ENCODE peak calls at places on chromosomes 12 and 14, in five cellular contexts. S is body of pancreas; F is heart left ventricle; D is CD8-positive, alpha-beta T cell; H is cardiac muscle cell. G is an unnamed sample. For H3K27me3, the result is how much of the 10 kb centered on the place peaks cover.

GRCh38 chr14:36967892-36968555 is 204.4 kb downstream of the SLC25A21 start:
- DNase-seq in F (no peak), D (no peak), H (no peak), S (no peak), G (no peak)

GRCh38 chr12:15208871-15209656 is 12.2 kb downstream of the RERG start:
- DNase-seq in H (no peak), D (no peak), F (no peak), S (no peak), G (no peak)

GRCh38 chr14:58167057-58167456 is 15.0 kb upstream of the ARMH4 start:
- DNase-seq in F (no peak), H (no peak), D (no peak), S (no peak), G (no peak)

GRCh38 chr14:92531151-92531873 is 17.7 kb downstream of the RIN3 start:
- DNase-seq in F (no peak), D (peak), H (no peak), S (no peak), G (no peak)

GRCh38 chr12:109310247-109311125 is 1.4 kb upstream of the FOXN4 start:
- DNase-seq in D (no peak), H (no peak), S (no peak), F (no peak), G (no peak)

GRCh38 chr12:107319536-107320030 is 226.2 kb upstream of the CRY1 start:
- DNase-seq in H (peak), S (no peak), F (peak), D (peak), G (no peak)

GRCh38 chr12:76247026-76247688 is 101.1 kb downstream of the BBS10 start:
- DNase-seq in D (no peak), S (no peak), F (no peak), H (no peak), G (no peak)

GRCh38 chr12:88579941-88580871 is at the start of gene KITLG:
- DNase-seq in H (peak), S (peak), D (no peak), F (peak), G (peak)

GRCh38 chr14:100902792-100903191 is 730 bp downstream of the RTL1 start:
- DNase-seq in D (no peak), H (peak), F (no peak), S (no peak), G (no peak)

GRCh38 chr14:40113671-40114070 is 681.4 kb upstream of the FBXO33 start:
- DNase-seq in F (no peak), H (no peak), S (no peak), D (no peak), G (no peak)

GRCh38 chr12:63930971-63931370 is 86.5 kb downstream of the SRGAP1 start:
- DNase-seq in D (no peak), S (no peak), F (no peak), H (no peak), G (no peak)

GRCh38 chr14:102484316-102484715 is 25.3 kb downstream of the ANKRD9 start:
- DNase-seq in D (no peak), F (no peak), H (no peak), S (no peak), G (no peak)

GRCh38 chr12:14993537-14994266 is 20.9 kb downstream of the PDE6H start:
- DNase-seq in S (no peak), H (no peak), D (no peak), F (no peak), G (no peak)

GRCh38 chr12:122841544-122842321 is 6.5 kb downstream of the HIP1R start:
- DNase-seq in F (no peak), D (no peak), H (no peak), S (no peak), G (no peak)

GRCh38 chr12:107845980-107846659 is 71.6 kb downstream of the ASCL4 start:
- DNase-seq in F (no peak), H (no peak), D (no peak), S (no peak), G (no peak)

GRCh38 chr12:115320967-115321366 is 637.0 kb upstream of the TBX3 start:
- DNase-seq in H (no peak), S (no peak), F (peak), D (no peak), G (no peak)

GRCh38 chr14:30988509-30988908 is 36.9 kb upstream of the AP4S1 start:
- DNase-seq in H (no peak), D (no peak), F (no peak), S (no peak), G (no peak)

GRCh38 chr12:12803186-12803585 is 10.0 kb upstream of the DDX47 start:
- DNase-seq in S (peak), F (no peak), H (no peak), D (peak), G (no peak)

GRCh38 chr14:20512139-20512905 is 7.0 kb downstream of the RNASE10 start:
- DNase-seq in S (no peak), F (no peak), D (no peak), H (no peak), G (no peak)

GRCh38 chr12:79326225-79326624 is 364.5 kb downstream of the PAWR start:
- DNase-seq in F (no peak), D (no peak), S (no peak), H (no peak), G (no peak)

GRCh38 chr12:116673713-116674112 is 64.2 kb downstream of the SPRING1 start:
- DNase-seq in H (no peak), D (no peak), S (no peak), F (no peak), G (no peak)

GRCh38 chr12:51392556-51393237 is 1.5 kb upstream of the GALNT6 start:
- DNase-seq in S (peak), F (no peak), H (no peak), D (peak), G (no peak)

GRCh38 chr12:117143008-117143532 is 43.9 kb upstream of the TESC start:
- DNase-seq in S (peak), H (no peak), D (no peak), F (no peak), G (no peak)

GRCh38 chr14:90405755-90406154 is 8.9 kb downstream of the CALM1 start:
- DNase-seq in H (no peak), S (no peak), D (no peak), F (no peak), G (no peak)

GRCh38 chr14:99427632-99428315 is 52.9 kb downstream of the SETD3 start:
- DNase-seq in F (no peak), H (no peak), S (no peak), D (no peak), G (no peak)

GRCh38 chr14:51614707-51615106 is 37.0 kb upstream of the FRMD6 start:
- DNase-seq in F (no peak), D (no peak), S (no peak), H (no peak), G (no peak)

GRCh38 chr12:50533203-50533584 is 28.4 kb downstream of the DIP2B start:
- DNase-seq in F (no peak), S (no peak), D (no peak), H (no peak), G (no peak)

GRCh38 chr12:52494518-52494917 is 1.5 kb upstream of the KRT6A start:
- DNase-seq in F (no peak), H (no peak), S (no peak), D (no peak), G (no peak)

GRCh38 chr14:85907536-85907935 is 377.6 kb downstream of the FLRT2 start:
- DNase-seq in H (no peak), F (no peak), D (no peak), S (no peak), G (no peak)

GRCh38 chr14:68794130-68794855 is 1.4 kb upstream of the ZFP36L1 start:
- DNase-seq in D (peak), S (peak), H (peak), F (peak), G (peak)

DNA sequence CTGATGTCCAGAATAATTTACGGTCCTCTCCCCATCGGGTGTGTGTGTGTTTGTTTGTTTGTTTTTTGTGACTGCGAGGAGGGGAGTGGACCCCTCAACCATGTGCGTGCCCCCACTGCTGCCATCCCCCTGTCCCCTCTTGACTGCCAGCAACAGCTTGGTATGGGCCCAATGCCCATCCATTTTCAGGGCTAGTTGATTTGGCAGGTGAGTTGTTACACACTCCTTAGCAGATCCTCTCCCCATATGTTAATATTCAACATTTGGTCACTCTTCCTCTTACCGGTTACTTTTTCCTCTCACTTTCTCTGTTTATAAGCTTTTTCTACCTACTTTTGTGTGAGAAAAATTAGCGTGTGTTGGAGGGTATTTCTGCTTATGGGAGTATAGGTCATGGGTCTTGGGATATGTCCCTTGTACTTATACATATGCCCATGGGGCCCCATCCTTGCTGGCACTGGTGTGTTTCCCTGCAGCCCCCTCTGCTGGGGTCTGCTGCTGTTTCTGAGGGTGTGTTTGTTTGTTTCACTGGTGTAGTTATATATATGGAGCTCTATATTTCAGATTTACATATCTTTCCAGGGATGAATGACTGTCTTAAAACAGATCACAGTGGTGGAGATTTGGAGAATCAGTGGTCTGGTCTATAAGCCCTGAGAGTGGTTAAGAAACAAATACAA is 33.8 kb downstream of the ZFHX2 start:
- DNase-seq in D (no peak), H (no peak), F (no peak), S (no peak), G (no peak)
- TF ChIP-seq CTCF in D (no peak), H (no peak), F (no peak), S (no peak), G (no peak)

GRCh38 chr14:74697976-74698375 is 14.9 kb downstream of the AREL1 start:
- DNase-seq in S (no peak), D (no peak), F (no peak), H (no peak), G (no peak)

GRCh38 chr14:74698471-74698870 is 14.4 kb downstream of the AREL1 start:
- DNase-seq in S (no peak), H (no peak), F (no peak), D (no peak), G (no peak)

GRCh38 chr14:74695406-74695805 is 17.5 kb downstream of the AREL1 start:
- DNase-seq in S (no peak), F (no peak), D (no peak), H (no peak), G (no peak)

GRCh38 chr14:74698894-74699293 is 14.0 kb downstream of the AREL1 start:
- DNase-seq in S (no peak), D (no peak), F (no peak), H (no peak), G (no peak)

DNA sequence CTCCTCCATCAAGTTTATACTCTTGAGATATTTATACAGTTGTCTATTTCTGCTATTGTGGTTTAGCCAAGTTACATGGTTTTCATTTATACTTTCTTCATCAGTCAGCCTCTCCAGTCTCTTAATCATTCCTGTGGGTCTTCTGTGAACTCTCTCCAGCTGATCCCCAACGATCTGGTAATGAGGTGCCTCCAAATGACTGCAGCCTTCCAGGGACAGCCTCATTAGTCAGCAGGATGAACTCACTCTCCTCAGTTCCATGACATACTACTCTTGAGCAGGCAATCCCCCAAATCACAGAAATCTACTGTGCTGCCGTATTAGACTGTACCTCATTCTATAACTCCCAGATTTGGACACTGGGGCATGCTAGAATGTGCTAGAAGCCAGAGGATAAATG is 15.3 kb downstream of the AREL1 start:
- DNase-seq in F (no peak), S (no peak), D (no peak), H (no peak), G (peak)
- H3K27me3 ChIP-seq in F (under half), S (under half), D (under half), H (under half), G (under half)

GRCh38 chr14:59630281-59630963 is 53.8 kb upstream of the CCDC175 start:
- DNase-seq in S (no peak), D (no peak), F (peak), H (peak), G (no peak)
- H3K4me3 ChIP-seq in S (no peak), D (no peak), F (no peak), H (peak), G (peak)

DNA sequence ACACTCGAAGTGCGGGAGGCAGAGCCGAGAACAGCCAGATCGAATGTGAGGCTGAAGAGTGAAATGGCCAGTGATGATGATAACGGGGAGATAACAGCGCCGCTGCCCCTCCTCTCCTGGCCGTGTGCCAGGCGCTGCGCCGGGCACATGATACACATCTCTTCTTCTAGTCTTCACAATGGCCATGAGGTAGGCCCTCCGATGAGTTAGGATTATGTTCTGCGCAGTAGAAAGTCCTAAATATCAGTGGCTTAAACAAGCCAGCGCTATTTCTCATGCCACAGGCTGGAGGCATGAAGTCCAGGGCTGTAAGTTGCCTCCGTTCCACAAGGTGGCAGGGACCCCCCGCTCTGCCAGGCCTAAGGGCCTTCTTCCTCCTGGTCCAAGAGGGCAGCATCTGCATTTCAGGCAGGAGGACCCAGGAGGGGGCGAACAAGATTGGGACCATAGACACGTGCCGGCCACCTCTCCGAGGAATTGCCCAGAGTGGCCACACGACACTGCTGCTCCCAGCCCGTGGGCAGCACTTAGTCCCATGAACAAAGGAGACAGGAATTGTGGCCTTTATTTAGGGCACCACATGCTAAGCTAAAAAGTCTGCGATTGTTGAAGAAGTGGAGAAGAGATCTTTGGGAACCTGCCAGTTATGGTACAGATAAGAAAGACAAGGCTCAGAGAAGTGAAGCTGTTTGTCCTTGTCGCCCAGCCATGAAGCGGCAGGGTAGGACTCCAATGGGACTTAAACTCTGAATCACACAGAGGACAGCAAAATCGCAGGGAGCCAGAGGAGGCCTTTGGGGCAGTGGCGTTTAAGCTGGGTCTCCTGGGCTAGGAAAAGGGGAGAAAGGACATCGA is 10.9 kb upstream of the HVCN1 start:
- DNase-seq in H (peak), S (no peak), D (no peak), F (no peak), G (no peak)
- TF ChIP-seq CTCF in H (peak), S (no peak), D (no peak), F (peak), G (peak)

GRCh38 chr14:105484069-105484996 is 2.4 kb upstream of the CRIP1 start:
- DNase-seq in S (no peak), F (no peak), D (peak), H (no peak), G (no peak)
- H3K27me3 ChIP-seq in S (under half), F (under half), D (under half), H (under half), G (under half)

GRCh38 chr12:55718650-55719275 is 1.4 kb upstream of the RDH5 start:
- DNase-seq in H (no peak), F (peak), D (no peak), S (no peak), G (no peak)
- H3K4me3 ChIP-seq in H (no peak), F (no peak), D (no peak), S (no peak), G (no peak)

GRCh38 chr12:119235352-119235751 is 56.6 kb downstream of the HSPB8 start:
- DNase-seq in S (no peak), D (no peak), H (peak), F (no peak), G (no peak)
- TF ChIP-seq CTCF in S (no peak), D (no peak), H (no peak), F (peak), G (peak)

GRCh38 chr14:77153802-77154201 is 12.2 kb upstream of the ZDHHC22 start:
- DNase-seq in D (no peak), H (no peak), S (no peak), F (no peak), G (no peak)
- H3K27me3 ChIP-seq in D (under half), H (under half), S (under half), F (under half), G (under half)

DNA sequence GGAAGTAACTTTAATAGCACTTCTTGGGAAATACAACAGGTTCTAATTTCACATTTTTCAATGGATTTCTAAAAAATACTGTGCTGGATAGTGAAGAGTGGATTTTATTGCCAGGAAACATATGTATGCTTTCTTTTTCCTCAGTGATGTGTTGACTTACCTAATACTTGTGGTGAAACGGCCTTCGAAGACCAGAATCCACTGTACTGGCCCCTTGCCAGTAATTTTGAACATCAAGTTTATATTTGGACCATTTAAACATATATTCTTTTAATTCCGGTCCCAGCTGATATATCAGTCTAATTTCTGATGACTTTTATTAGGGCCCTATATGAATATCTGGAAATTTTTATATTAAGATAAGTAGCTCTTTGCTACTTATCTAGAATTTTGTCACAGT is 1.8 kb downstream of the MSRB3 start:
- DNase-seq in S (no peak), F (no peak), D (no peak), H (no peak), G (no peak)
- H3K4me3 ChIP-seq in S (no peak), F (no peak), D (no peak), H (peak), G (peak)

DNA sequence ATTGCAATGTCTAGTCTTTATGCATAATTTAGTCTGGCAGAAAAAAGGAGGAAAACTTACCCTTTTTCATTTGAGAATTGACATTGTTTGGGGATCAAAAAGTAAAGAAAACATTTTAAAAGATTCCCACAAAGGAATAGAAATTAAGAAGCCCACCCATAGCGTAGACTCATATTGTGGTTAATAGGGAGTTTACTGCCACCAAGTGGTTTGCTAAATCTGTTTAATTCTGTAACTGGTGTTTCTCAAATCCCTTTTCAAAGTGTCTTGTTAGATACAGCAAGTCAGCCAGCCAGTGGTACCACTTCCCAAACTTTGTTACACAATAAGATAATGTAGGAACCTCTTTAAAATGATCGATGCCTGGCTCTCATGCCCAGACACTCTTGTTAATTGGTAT is 180.3 kb downstream of the IPO8 start:
- DNase-seq in F (no peak), D (no peak), S (no peak), H (peak), G (no peak)
- TF ChIP-seq CTCF in F (peak), D (no peak), S (no peak), H (peak), G (no peak)